ENCODE peak calls at places on chromosomes 7 and 10, in six cellular contexts. A, O, B, C, U and H are unnamed samples.

GRCh38 chr10:112389147-112389822 is 15.4 kb downstream of the ACSL5 start:
- DNase-seq in A (peak; percentile 63), O (no peak), B (peak; percentile 31), C (no peak), U (peak; percentile 94), H (no peak)

GRCh38 chr7:135447783-135448182 is 62.1 kb downstream of the CNOT4 start:
- DNase-seq in A (no peak), O (no peak), B (no peak), C (peak; percentile 18), U (no peak), H (no peak)

GRCh38 chr10:114515515-114515914 is 111.2 kb upstream of the AFAP1L2 start:
- DNase-seq in A (no peak), O (no peak), B (no peak), C (no peak), U (no peak), H (no peak)

GRCh38 chr10:12022580-12023257 is 19.9 kb downstream of the UPF2 start:
- DNase-seq in A (no peak), O (no peak), B (no peak), C (peak; percentile 61), U (no peak), H (no peak)

GRCh38 chr7:1248077-1248458 is 15.4 kb downstream of the UNCX start:
- DNase-seq in A (no peak), O (peak; percentile 37), B (no peak), C (no peak), U (no peak), H (no peak)

GRCh38 chr10:23070819-23071218 is 24.6 kb upstream of the MSRB2 start:
- DNase-seq in A (no peak), O (no peak), B (no peak), C (no peak), U (no peak), H (no peak)

GRCh38 chr10:123270806-123271205 is 116.6 kb downstream of the BUB3 start:
- DNase-seq in A (no peak), O (no peak), B (no peak), C (no peak), U (no peak), H (no peak)

GRCh38 chr10:120897343-120897742 is 46.2 kb downstream of the WDR11 start:
- DNase-seq in A (no peak), O (no peak), B (no peak), C (no peak), U (no peak), H (no peak)

GRCh38 chr7:148714498-148714897 is 15.8 kb downstream of the CUL1 start:
- DNase-seq in A (no peak), O (no peak), B (no peak), C (no peak), U (no peak), H (no peak)

GRCh38 chr7:96949766-96950165 is 55.6 kb upstream of the DLX6 start:
- DNase-seq in A (no peak), O (no peak), B (no peak), C (no peak), U (no peak), H (no peak)

GRCh38 chr10:61974611-61975010 is 73.1 kb downstream of the ARID5B start:
- DNase-seq in A (peak; percentile 47), O (no peak), B (peak; percentile 61), C (peak; percentile 68), U (no peak), H (no peak)

GRCh38 chr7:139078911-139079310 is 30.6 kb downstream of the ZC3HAV1 start:
- DNase-seq in A (no peak), O (no peak), B (no peak), C (no peak), U (no peak), H (peak; percentile 45)

GRCh38 chr10:21726601-21727295 is 192.7 kb downstream of the MLLT10 start:
- DNase-seq in A (no peak), O (no peak), B (no peak), C (no peak), U (peak; percentile 63), H (no peak)
- H3K4me1 ChIP-seq in A (peaks cover 15% of the 10 kb centered on the region), O (no peaks in the 10 kb centered on the region), B (no peaks in the 10 kb centered on the region), C (peaks cover 5% of the 10 kb centered on the region), U (peaks cover 4% of the 10 kb centered on the region), H (no peaks in the 10 kb centered on the region)

DNA sequence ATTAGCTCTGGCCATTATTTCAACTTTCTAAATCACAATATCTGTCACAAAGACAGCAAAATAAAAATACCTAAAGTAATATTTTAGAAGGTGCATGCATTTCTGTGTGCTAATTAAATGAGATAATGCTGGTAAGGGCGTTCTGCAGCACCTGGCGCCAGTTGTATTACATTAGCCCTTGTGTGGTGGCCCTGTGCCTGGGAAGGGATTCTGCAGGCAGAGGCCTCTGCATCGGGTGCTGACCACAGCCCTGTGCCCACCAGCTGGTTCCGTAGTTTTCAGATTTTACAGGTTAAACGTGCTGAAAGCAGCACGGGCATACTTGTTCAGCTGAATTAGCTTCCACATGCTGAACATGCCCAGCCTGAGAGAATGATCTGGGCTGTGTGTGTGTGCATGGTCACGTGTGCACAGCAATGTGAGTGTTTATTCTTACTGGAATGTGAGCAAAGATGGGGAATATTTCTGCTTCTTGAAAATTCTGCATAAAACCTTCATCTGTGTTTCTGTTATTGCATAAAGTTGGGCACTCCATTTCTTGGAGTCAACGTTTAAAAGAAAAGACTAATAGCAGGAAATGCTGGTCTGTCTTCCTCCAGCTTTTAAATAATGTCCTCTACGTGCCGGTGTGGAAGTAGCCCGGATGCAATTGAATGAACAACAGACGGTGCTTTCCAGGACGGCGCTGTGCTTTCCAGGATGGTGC is 157.8 kb upstream of the PRKCQ start:
- DNase-seq in A (no peak), O (no peak), B (no peak), C (no peak), U (no peak), H (no peak)
- H3K27ac ChIP-seq in A (no peak overlapping the region), O (no peak overlapping the region), B (no peak overlapping the region), C (no peak overlapping the region), U (peak overlapping the region; percentile 30), H (peak overlapping the region; percentile 38)

GRCh38 chr7:74575811-74576210 is 81.7 kb upstream of the GTF2I start:
- DNase-seq in A (no peak), O (no peak), B (no peak), C (no peak), U (no peak), H (no peak)
- H3K4me1 ChIP-seq in A (no peaks in the 10 kb centered on the region), O (no peaks in the 10 kb centered on the region), B (no peaks in the 10 kb centered on the region), C (no peaks in the 10 kb centered on the region), U (no peaks in the 10 kb centered on the region), H (no peaks in the 10 kb centered on the region)

DNA sequence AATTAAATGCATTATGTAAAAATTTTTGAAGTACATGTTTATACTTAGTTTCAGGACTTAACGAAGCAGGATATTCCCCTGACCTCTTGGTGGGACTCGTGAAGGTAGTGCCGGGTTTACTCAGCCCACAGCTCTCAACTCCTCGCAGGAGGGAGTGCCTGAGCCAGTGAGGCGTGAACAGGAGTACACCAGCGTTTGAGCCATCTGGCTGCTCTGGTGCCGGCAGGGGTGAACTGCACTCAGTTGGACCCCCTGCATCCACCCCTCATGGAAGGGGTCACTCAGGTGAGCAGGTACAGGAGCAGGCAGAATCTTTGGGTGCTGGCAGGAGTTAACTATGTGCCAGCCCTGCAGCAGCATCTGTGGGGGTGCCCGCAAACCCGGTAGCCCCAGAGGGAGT is 625.1 kb upstream of the PCDH15 start:
- DNase-seq in A (no peak), O (peak; percentile 35), B (no peak), C (no peak), U (peak; percentile 3), H (no peak)
- H3K27ac ChIP-seq in A (no peak overlapping the region), O (no peak overlapping the region), B (no peak overlapping the region), C (no peak overlapping the region), U (no peak overlapping the region), H (no peak overlapping the region)

GRCh38 chr7:151251328-151251925 is 2.9 kb upstream of the SMARCD3 start:
- DNase-seq in A (peak; percentile 63), O (no peak), B (no peak), C (no peak), U (no peak), H (no peak)

GRCh38 chr7:151250181-151251095 is 1.9 kb upstream of the SMARCD3 start:
- DNase-seq in A (no peak), O (no peak), B (no peak), C (no peak), U (no peak), H (no peak)

GRCh38 chr7:151248191-151249033 is at the start of gene SMARCD3:
- DNase-seq in A (no peak), O (peak; percentile 59), B (peak; percentile 47), C (no peak), U (peak; percentile 82), H (no peak)

GRCh38 chr7:151249034-151249731 is 689 bp upstream of the SMARCD3 start:
- DNase-seq in A (no peak), O (peak; percentile 66), B (no peak), C (peak; percentile 36), U (no peak), H (peak; percentile 43)

DNA sequence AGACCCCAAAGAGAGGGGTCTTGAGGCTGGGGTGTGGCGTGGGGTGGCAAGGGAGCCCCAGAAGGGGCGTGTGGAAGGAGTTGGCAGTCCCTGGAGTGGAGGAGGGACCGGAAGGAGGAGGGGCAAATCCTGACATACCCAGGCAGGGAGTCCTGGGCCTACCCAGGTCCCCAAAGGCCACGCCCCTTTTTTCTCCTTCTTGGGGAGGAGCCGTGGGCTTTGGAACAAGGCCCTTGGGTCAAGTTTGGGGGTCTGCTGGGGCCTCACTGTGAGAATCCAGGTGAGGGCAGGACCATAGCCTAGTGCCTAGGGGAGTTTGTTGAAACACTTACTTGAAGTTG is 1.2 kb upstream of the SMARCD3 start:
- DNase-seq in A (peak; percentile 72), O (no peak), B (no peak), C (no peak), U (peak; percentile 73), H (peak; percentile 62)
- H3K4me1 ChIP-seq in A (peaks cover 22% of the 10 kb centered on the region), O (no peaks in the 10 kb centered on the region), B (peaks cover 29% of the 10 kb centered on the region), C (peaks cover 5% of the 10 kb centered on the region), U (peaks cover 30% of the 10 kb centered on the region), H (peaks cover 8% of the 10 kb centered on the region)

GRCh38 chr10:98403812-98404504 is 11.0 kb downstream of the PYROXD2 start:
- DNase-seq in A (no peak), O (no peak), B (no peak), C (no peak), U (no peak), H (no peak)

GRCh38 chr10:98402931-98403717 is 11.9 kb downstream of the PYROXD2 start:
- DNase-seq in A (no peak), O (no peak), B (no peak), C (no peak), U (no peak), H (no peak)

GRCh38 chr10:98407017-98407743 is 7.8 kb downstream of the PYROXD2 start:
- DNase-seq in A (peak; percentile 5), O (no peak), B (no peak), C (no peak), U (no peak), H (no peak)

GRCh38 chr10:98404571-98405396 is 10.2 kb downstream of the PYROXD2 start:
- DNase-seq in A (no peak), O (no peak), B (no peak), C (no peak), U (no peak), H (no peak)

DNA sequence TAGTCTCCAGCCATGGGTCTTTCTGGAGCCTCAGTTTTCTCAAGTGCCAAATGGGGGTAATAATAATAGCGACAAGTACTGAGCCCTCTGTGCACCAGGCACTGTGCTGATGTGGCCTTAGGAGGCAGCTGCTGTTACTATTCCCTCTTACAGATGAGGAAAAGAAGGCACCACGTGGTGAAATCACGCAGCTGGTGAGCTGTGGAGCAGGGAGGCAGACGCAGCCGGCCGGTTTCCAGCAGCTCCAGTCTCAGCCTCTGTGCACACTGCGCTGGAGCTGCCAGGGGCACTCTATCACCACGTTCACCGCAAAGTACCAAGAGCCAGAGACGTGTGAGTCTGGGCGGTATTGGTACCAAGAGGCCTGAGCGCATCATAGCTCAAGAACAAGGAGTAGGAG is 9.6 kb downstream of the PYROXD2 start:
- DNase-seq in A (no peak), O (no peak), B (no peak), C (no peak), U (no peak), H (no peak)
- H3K27ac ChIP-seq in A (no peak overlapping the region), O (no peak overlapping the region), B (no peak overlapping the region), C (no peak overlapping the region), U (no peak overlapping the region), H (no peak overlapping the region)